ENCODE peak calls at places on chromosomes 16 and 17, in seven cellular contexts. T is HCT116, D is GM12878, W is H1, J is SK-N-SH, F is K562, N is HepG2. H is an unnamed sample.

GRCh38 chr16:70574595-70575271 is 51.1 kb downstream of the SF3B3 start:
- DNase-seq in T (no peak), D (no peak), W (no peak), J (no peak), F (no peak), N (no peak), H (no peak)

GRCh38 chr17:76707985-76708807 is 2.6 kb downstream of the MXRA7 start:
- DNase-seq in T (no peak), D (no peak), W (peak; percentile 54), J (peak; percentile 52), F (peak; percentile 40), N (peak; percentile 41), H (no peak)

GRCh38 chr17:9845306-9845705 is 19.6 kb downstream of the GLP2R start:
- DNase-seq in T (no peak), D (no peak), W (no peak), J (no peak), F (no peak), N (no peak), H (no peak)

GRCh38 chr17:37661372-37662014 is 18.2 kb upstream of the DDX52 start:
- DNase-seq in T (no peak), D (no peak), W (no peak), J (no peak), F (no peak), N (no peak), H (no peak)

GRCh38 chr17:82384730-82385429 is 13.3 kb downstream of the UTS2R start:
- DNase-seq in T (no peak), D (no peak), W (no peak), J (peak; percentile 59), F (no peak), N (peak; percentile 74), H (no peak)

GRCh38 chr17:28615260-28615940 is 1.4 kb upstream of the RSKR start:
- DNase-seq in T (no peak), D (no peak), W (no peak), J (no peak), F (no peak), N (no peak), H (no peak)

GRCh38 chr17:17156511-17156910 is 49.6 kb downstream of the PLD6 start:
- DNase-seq in T (no peak), D (no peak), W (no peak), J (no peak), F (no peak), N (no peak), H (no peak)

GRCh38 chr16:27718767-27719445 is 169.0 kb downstream of the KATNIP start:
- DNase-seq in T (peak; percentile 40), D (no peak), W (no peak), J (peak; percentile 56), F (no peak), N (peak; percentile 77), H (no peak)

GRCh38 chr17:27442702-27443101 is 13.5 kb upstream of the KSR1 start:
- DNase-seq in T (no peak), D (no peak), W (no peak), J (no peak), F (no peak), N (no peak), H (no peak)

GRCh38 chr17:42518046-42518754 is 17.8 kb upstream of the NAGLU start:
- DNase-seq in T (peak; percentile 79), D (no peak), W (no peak), J (no peak), F (peak; percentile 64), N (no peak), H (peak; percentile 69)

GRCh38 chr17:10107320-10108165 is 90.9 kb downstream of the GAS7 start:
- DNase-seq in T (no peak), D (no peak), W (no peak), J (no peak), F (no peak), N (no peak), H (no peak)

GRCh38 chr16:15951852-15952251 is 2.4 kb downstream of the ABCC1 start:
- DNase-seq in T (no peak), D (no peak), W (no peak), J (no peak), F (no peak), N (peak; percentile 44), H (no peak)

GRCh38 chr16:67719778-67720144 is 645 bp upstream of the GFOD2 start:
- DNase-seq in T (no peak), D (no peak), W (no peak), J (peak; percentile 52), F (peak; percentile 65), N (peak; percentile 48), H (no peak)

GRCh38 chr16:12191102-12191501 is 214.6 kb downstream of the SNX29 start:
- DNase-seq in T (no peak), D (no peak), W (no peak), J (no peak), F (no peak), N (no peak), H (no peak)

GRCh38 chr16:85429776-85430522 is 183.2 kb upstream of the GSE1 start:
- DNase-seq in T (no peak), D (no peak), W (no peak), J (no peak), F (no peak), N (no peak), H (no peak)

GRCh38 chr16:630024-630814 is 566 bp upstream of the WFIKKN1 start:
- DNase-seq in T (no peak), D (no peak), W (no peak), J (no peak), F (no peak), N (no peak), H (no peak)

GRCh38 chr16:88003316-88003715 is 52.1 kb downstream of the BANP start:
- DNase-seq in T (no peak), D (no peak), W (no peak), J (no peak), F (no peak), N (no peak), H (no peak)

DNA sequence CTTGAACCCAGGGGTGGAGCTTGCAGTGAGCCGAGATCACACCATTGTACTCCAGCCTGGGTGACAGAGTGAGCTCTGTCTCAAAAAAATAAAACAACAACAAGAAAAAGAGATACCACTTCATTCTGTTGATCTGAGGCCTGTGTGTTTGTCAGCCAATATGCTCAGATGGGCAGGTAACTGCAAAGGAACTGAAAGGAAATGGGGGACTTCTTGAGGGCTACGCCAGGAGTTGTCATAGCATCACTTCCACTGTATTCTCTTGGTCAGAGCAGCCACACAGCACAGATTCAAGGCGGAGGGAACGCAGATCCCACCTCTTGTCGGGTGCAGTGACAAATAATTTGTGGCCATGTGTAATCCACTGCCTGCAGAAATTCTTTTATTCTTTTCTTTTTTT is 73.9 kb upstream of the AKTIP start:
- DNase-seq in T (no peak), D (no peak), W (no peak), J (no peak), F (no peak), N (no peak), H (no peak)
- TF ChIP-seq SIN3A in T (no peak), D (no peak), W (no peak), J (no peak), F (no peak), N (no peak), H (no peak)

GRCh38 chr17:49491370-49491769 is 3.7 kb upstream of the NGFR start:
- DNase-seq in T (no peak), D (no peak), W (no peak), J (no peak), F (no peak), N (no peak), H (no peak)
- H3K4me1 ChIP-seq in T (peaks cover 18% of the 10 kb centered on the region), D (peaks cover 11% of the 10 kb centered on the region), W (peaks cover 14% of the 10 kb centered on the region), J (peaks cover 17% of the 10 kb centered on the region), F (no peaks in the 10 kb centered on the region), N (peaks cover 16% of the 10 kb centered on the region), H (peaks cover 5% of the 10 kb centered on the region)

GRCh38 chr16:55494994-55495421 is 13.9 kb upstream of the LPCAT2 start:
- DNase-seq in T (no peak), D (no peak), W (no peak), J (peak; percentile 77), F (peak; percentile 39), N (peak; percentile 49), H (no peak)
- TF ChIP-seq SIN3A in T (no peak), D (no peak), W (no peak), J (peak; percentile 36), F (no peak), N (no peak), H (no peak)

GRCh38 chr16:62021295-62021694 is 14.9 kb downstream of the CDH8 start:
- DNase-seq in T (no peak), D (no peak), W (no peak), J (no peak), F (no peak), N (no peak), H (no peak)

GRCh38 chr16:62022688-62023087 is 13.6 kb downstream of the CDH8 start:
- DNase-seq in T (no peak), D (no peak), W (no peak), J (no peak), F (no peak), N (no peak), H (no peak)

GRCh38 chr16:62014534-62014933 is 21.7 kb downstream of the CDH8 start:
- DNase-seq in T (no peak), D (no peak), W (no peak), J (no peak), F (no peak), N (no peak), H (no peak)

GRCh38 chr16:62018301-62019060 is 17.8 kb downstream of the CDH8 start:
- DNase-seq in T (no peak), D (no peak), W (no peak), J (no peak), F (no peak), N (no peak), H (no peak)
- H3K4me1 ChIP-seq in T (no peaks in the 10 kb centered on the region), D (no peaks in the 10 kb centered on the region), W (no peaks in the 10 kb centered on the region), J (no peaks in the 10 kb centered on the region), F (no peaks in the 10 kb centered on the region), N (no peaks in the 10 kb centered on the region), H (no peaks in the 10 kb centered on the region)

GRCh38 chr16:75803753-75804152 is 77.5 kb upstream of the CPHXL start:
- DNase-seq in T (no peak), D (no peak), W (no peak), J (no peak), F (no peak), N (no peak), H (no peak)
- TF ChIP-seq SIN3A in T (no peak), D (no peak), W (no peak), J (no peak), F (no peak), N (no peak), H (no peak)

H was measured in Panc1.